ENCODE peak calls at places on chromosomes 16 and 17, in four cellular contexts. C is activated T-helper 1 cell treated with anti-CD3 and anti-CD28 coated beads, Interleukin-2, amount 50 U/mL, for 16 hours; K is HFF-Myc; D is transverse colon. Z is an unnamed sample.

GRCh38 chr17:34201225-34201624 is 53.9 kb upstream of the CCL2 start:
- DNase-seq in C (no peak), K (no peak), D (no peak), Z (no peak)

GRCh38 chr17:51103451-51103850 is 17.2 kb downstream of the SPAG9 start:
- DNase-seq in C (no peak), K (no peak), D (no peak), Z (no peak)

GRCh38 chr17:70929226-70929625 is 759.9 kb downstream of the KCNJ2 start:
- DNase-seq in C (no peak), K (no peak), D (no peak), Z (no peak)

GRCh38 chr16:66908116-66908515 is 10.6 kb downstream of the CDH16 start:
- DNase-seq in C (no peak), K (no peak), D (no peak), Z (no peak)

GRCh38 chr16:720507-720989 is 398 bp upstream of the ANTKMT start:
- DNase-seq in C (no peak), K (no peak), D (peak; percentile 46), Z (no peak)

GRCh38 chr17:51423421-51424160 is 163.2 kb downstream of the UTP18 start:
- DNase-seq in C (no peak), K (no peak), D (no peak), Z (no peak)

GRCh38 chr17:81128338-81128737 is 37.0 kb upstream of the PVALEF start:
- DNase-seq in C (no peak), K (no peak), D (no peak), Z (no peak)

GRCh38 chr16:67399218-67399733 is 6.0 kb upstream of the TPPP3 start:
- DNase-seq in C (peak; percentile 40), K (no peak), D (no peak), Z (no peak)

GRCh38 chr16:2520784-2521577 is 810 bp downstream of the AMDHD2 start:
- DNase-seq in C (peak; percentile 40), K (no peak), D (peak; percentile 59), Z (peak; percentile 71)

GRCh38 chr16:4194661-4195060 is 47.2 kb downstream of the SRL start:
- DNase-seq in C (no peak), K (no peak), D (no peak), Z (no peak)

GRCh38 chr16:19595043-19595767 is 39.7 kb downstream of the VPS35L start:
- DNase-seq in C (no peak), K (peak; percentile 32), D (no peak), Z (no peak)

GRCh38 chr17:40448639-40449261 is 5.5 kb downstream of the IGFBP4 start:
- DNase-seq in C (no peak), K (no peak), D (peak; percentile 84), Z (no peak)

GRCh38 chr17:61627125-61627524 is 36.1 kb upstream of the NACA2 start:
- DNase-seq in C (no peak), K (no peak), D (no peak), Z (no peak)

GRCh38 chr17:50922107-50922506 is 56.0 kb upstream of the TOB1 start:
- DNase-seq in C (no peak), K (no peak), D (no peak), Z (no peak)

GRCh38 chr16:20866161-20866772 is 33.9 kb downstream of the DCUN1D3 start:
- DNase-seq in C (no peak), K (peak; percentile 81), D (peak; percentile 17), Z (no peak)

GRCh38 chr17:17722081-17722905 is 41.0 kb downstream of the RAI1 start:
- DNase-seq in C (no peak), K (no peak), D (no peak), Z (no peak)

GRCh38 chr17:64236827-64237403 is 26.1 kb downstream of the TEX2 start:
- DNase-seq in C (no peak), K (no peak), D (no peak), Z (no peak)

GRCh38 chr17:73474370-73474988 is 162.7 kb upstream of the CDC42EP4 start:
- DNase-seq in C (no peak), K (peak; percentile 7), D (peak; percentile 67), Z (no peak)

GRCh38 chr17:39625198-39625769 is 1.5 kb upstream of the PPP1R1B start:
- DNase-seq in C (no peak), K (no peak), D (peak; percentile 74), Z (no peak)

GRCh38 chr17:75430159-75430748 is 24.8 kb upstream of the GRB2 start:
- DNase-seq in C (no peak), K (no peak), D (peak; percentile 36), Z (no peak)

GRCh38 chr17:72336026-72336803 is 215.4 kb downstream of the SOX9 start:
- DNase-seq in C (no peak), K (no peak), D (no peak), Z (no peak)

GRCh38 chr16:19748389-19749110 is 30.5 kb downstream of the IQCK start:
- DNase-seq in C (no peak), K (no peak), D (no peak), Z (no peak)

GRCh38 chr17:76995352-76996105 is 127.3 kb downstream of the MGAT5B start:
- DNase-seq in C (no peak), K (no peak), D (no peak), Z (no peak)

GRCh38 chr17:41678907-41679739 is 9.6 kb upstream of the EIF1 start:
- DNase-seq in C (peak; percentile 32), K (peak; percentile 37), D (no peak), Z (no peak)

GRCh38 chr17:43085489-43085888 is 39.7 kb downstream of the BRCA1 start:
- DNase-seq in C (no peak), K (peak; percentile 16), D (no peak), Z (no peak)

GRCh38 chr16:53085539-53086450 is 31.0 kb downstream of the CHD9 start:
- DNase-seq in C (no peak), K (peak; percentile 87), D (no peak), Z (no peak)

GRCh38 chr16:17404903-17405691 is 65.7 kb downstream of the XYLT1 start:
- DNase-seq in C (no peak), K (no peak), D (peak; percentile 49), Z (no peak)

GRCh38 chr16:29995911-29996772 is at the start of gene INO80E:
- DNase-seq in C (peak; percentile 99), K (peak; percentile 90), D (peak; percentile 99), Z (peak; percentile 98)

GRCh38 chr16:64893386-64893785 is 228.5 kb downstream of the CDH11 start:
- DNase-seq in C (no peak), K (peak; percentile 10), D (no peak), Z (no peak)

GRCh38 chr17:32445075-32445427 is 741 bp downstream of the PSMD11 start:
- DNase-seq in C (peak; percentile 14), K (peak; percentile 20), D (peak; percentile 51), Z (no peak)

GRCh38 chr16:9159839-9160550 is 68.6 kb downstream of the HAPSTR1 start:
- DNase-seq in C (no peak), K (no peak), D (peak; percentile 63), Z (peak; percentile 75)

GRCh38 chr17:72693147-72693878 is 399.2 kb downstream of the SLC39A11 start:
- DNase-seq in C (no peak), K (no peak), D (no peak), Z (no peak)

GRCh38 chr17:67605259-67605912 is 112.3 kb upstream of the NOL11 start:
- DNase-seq in C (no peak), K (no peak), D (no peak), Z (no peak)

GRCh38 chr17:81701288-81702071 is 1.7 kb upstream of the MRPL12 start:
- DNase-seq in C (no peak), K (no peak), D (no peak), Z (no peak)

Z was measured in type B pancreatic cell.